ENCODE peak calls at places on chromosomes 1 and 21, in ten cellular contexts. P, X, T, U, B, O, E, Q, F and Z are unnamed samples.

GRCh38 chr1:243447844-243448243 is 192.0 kb downstream of the SDCCAG8 start:
- DNase-seq in P (no peak), X (no peak), T (no peak), U (no peak), B (no peak), O (no peak), E (no peak), Q (no peak), F (no peak), Z (no peak)

GRCh38 chr1:66374148-66374547 is 159.8 kb upstream of the SGIP1 start:
- DNase-seq in P (no peak), X (no peak), T (no peak), U (no peak), B (no peak), O (no peak), E (no peak), Q (no peak), F (no peak), Z (no peak)

GRCh38 chr1:36217667-36218066 is 6.6 kb upstream of the THRAP3 start:
- DNase-seq in P (peak; percentile 17), X (peak; percentile 23), T (no peak), U (no peak), B (no peak), O (no peak), E (no peak), Q (peak; percentile 32), F (no peak), Z (no peak)

GRCh38 chr1:33612877-33613487 is 140.5 kb downstream of the ZSCAN20 start:
- DNase-seq in P (peak; percentile 84), X (peak; percentile 79), T (peak; percentile 22), U (no peak), B (no peak), O (peak; percentile 80), E (peak; percentile 72), Q (peak; percentile 56), F (no peak), Z (peak; percentile 40)

GRCh38 chr1:119554188-119554587 is 47.2 kb downstream of the HSD3B1 start:
- DNase-seq in P (peak; percentile 44), X (peak; percentile 77), T (peak; percentile 17), U (no peak), B (no peak), O (no peak), E (no peak), Q (peak; percentile 30), F (no peak), Z (no peak)

GRCh38 chr1:185157599-185158469 is 867 bp downstream of the SWT1 start:
- DNase-seq in P (peak; percentile 32), X (peak; percentile 59), T (no peak), U (no peak), B (no peak), O (no peak), E (no peak), Q (peak; percentile 18), F (no peak), Z (no peak)

GRCh38 chr1:208243522-208243850 is 698 bp downstream of the PLXNA2 start:
- DNase-seq in P (peak; percentile 76), X (peak; percentile 52), T (no peak), U (no peak), B (no peak), O (no peak), E (peak; percentile 39), Q (no peak), F (no peak), Z (no peak)

GRCh38 chr1:8597455-8597854 is 220.0 kb downstream of the RERE start:
- DNase-seq in P (no peak), X (no peak), T (no peak), U (no peak), B (no peak), O (no peak), E (no peak), Q (no peak), F (no peak), Z (no peak)

GRCh38 chr1:233656032-233656620 is 42.2 kb downstream of the KCNK1 start:
- DNase-seq in P (no peak), X (peak; percentile 38), T (no peak), U (no peak), B (no peak), O (no peak), E (no peak), Q (no peak), F (no peak), Z (no peak)

GRCh38 chr1:194544012-194544411 is 1357.6 kb upstream of the B3GALT2 start:
- DNase-seq in P (no peak), X (no peak), T (no peak), U (no peak), B (no peak), O (no peak), E (no peak), Q (no peak), F (no peak), Z (no peak)

GRCh38 chr1:224769987-224770693 is 154.0 kb downstream of the CNIH3 start:
- DNase-seq in P (peak; percentile 54), X (no peak), T (peak; percentile 58), U (no peak), B (no peak), O (no peak), E (no peak), Q (peak; percentile 59), F (no peak), Z (no peak)

GRCh38 chr1:248818505-248819374 is 7.0 kb downstream of the SH3BP5L start:
- DNase-seq in P (no peak), X (no peak), T (no peak), U (no peak), B (peak; percentile 83), O (no peak), E (peak; percentile 5), Q (no peak), F (no peak), Z (no peak)

GRCh38 chr1:182441719-182442118 is 8.2 kb upstream of the RGSL1 start:
- DNase-seq in P (no peak), X (no peak), T (no peak), U (no peak), B (no peak), O (no peak), E (no peak), Q (no peak), F (no peak), Z (no peak)

GRCh38 chr1:182259229-182259872 is 132.2 kb downstream of the GLUL start:
- DNase-seq in P (no peak), X (peak; percentile 99), T (peak; percentile 53), U (peak; percentile 15), B (no peak), O (no peak), E (peak; percentile 12), Q (peak; percentile 85), F (peak; percentile 26), Z (peak; percentile 67)

GRCh38 chr21:41358193-41359166 is 3.3 kb upstream of the MX2 start:
- DNase-seq in P (no peak), X (no peak), T (no peak), U (no peak), B (peak; percentile 71), O (no peak), E (no peak), Q (no peak), F (no peak), Z (no peak)

GRCh38 chr21:25907573-25908275 is 173.0 kb downstream of the GABPA start:
- DNase-seq in P (no peak), X (no peak), T (no peak), U (no peak), B (no peak), O (no peak), E (no peak), Q (no peak), F (no peak), Z (no peak)

GRCh38 chr1:20578721-20579380 is 10.0 kb upstream of the CDA start:
- DNase-seq in P (no peak), X (no peak), T (no peak), U (no peak), B (no peak), O (no peak), E (no peak), Q (no peak), F (no peak), Z (no peak)

GRCh38 chr1:93522721-93523120 is 74.8 kb downstream of the FNBP1L start:
- DNase-seq in P (no peak), X (no peak), T (no peak), U (no peak), B (no peak), O (no peak), E (no peak), Q (no peak), F (no peak), Z (no peak)

GRCh38 chr1:221035680-221036153 is 156.5 kb downstream of the HLX start:
- DNase-seq in P (peak; percentile 73), X (peak; percentile 81), T (peak; percentile 36), U (no peak), B (no peak), O (no peak), E (no peak), Q (peak; percentile 53), F (no peak), Z (no peak)

GRCh38 chr1:9842781-9843575 is 19.2 kb upstream of the CLSTN1 start:
- DNase-seq in P (no peak), X (no peak), T (no peak), U (no peak), B (no peak), O (no peak), E (no peak), Q (no peak), F (no peak), Z (no peak)

GRCh38 chr1:160638926-160639325 is 7.9 kb downstream of the SLAMF1 start:
- DNase-seq in P (no peak), X (no peak), T (no peak), U (no peak), B (no peak), O (no peak), E (no peak), Q (no peak), F (no peak), Z (no peak)

GRCh38 chr1:168081373-168082007 is 55.2 kb downstream of the GPR161 start:
- DNase-seq in P (no peak), X (no peak), T (peak; percentile 85), U (no peak), B (no peak), O (no peak), E (no peak), Q (no peak), F (no peak), Z (peak; percentile 58)

GRCh38 chr1:109880961-109881894 is 29.4 kb upstream of the CSF1 start:
- DNase-seq in P (no peak), X (no peak), T (no peak), U (no peak), B (no peak), O (no peak), E (no peak), Q (no peak), F (no peak), Z (no peak)

GRCh38 chr1:77319036-77319705 is 37.4 kb downstream of the AK5 start:
- DNase-seq in P (no peak), X (no peak), T (no peak), U (no peak), B (no peak), O (no peak), E (no peak), Q (no peak), F (no peak), Z (no peak)

GRCh38 chr1:220734571-220735326 is 13.4 kb upstream of the MTARC2 start:
- DNase-seq in P (peak; percentile 79), X (no peak), T (peak; percentile 18), U (no peak), B (no peak), O (no peak), E (no peak), Q (peak; percentile 66), F (no peak), Z (no peak)

GRCh38 chr1:214500349-214501055 is 50.9 kb downstream of the PTPN14 start:
- DNase-seq in P (no peak), X (no peak), T (no peak), U (no peak), B (no peak), O (no peak), E (no peak), Q (no peak), F (no peak), Z (no peak)